ENCODE peak calls at places on chromosome 9, in four cellular contexts. O is HEK293T, J is GM12878, H is K562. Z is an unnamed sample.

GRCh38 chr9:125749951-125750655 is 2.9 kb downstream of the PBX3 start:
- DNase-seq in O (no peak), J (no peak), H (no peak), Z (peak; percentile 62)

GRCh38 chr9:71146511-71146910 is 25.1 kb upstream of the TRPM3 start:
- DNase-seq in O (no peak), J (no peak), H (no peak), Z (no peak)

GRCh38 chr9:1051286-1052118 is 1.3 kb downstream of the DMRT2 start:
- DNase-seq in O (peak; percentile 10), J (no peak), H (no peak), Z (no peak)

GRCh38 chr9:93025736-93026135 is 32.8 kb upstream of the SUSD3 start:
- DNase-seq in O (no peak), J (no peak), H (no peak), Z (no peak)

GRCh38 chr9:99873943-99874584 is 32.4 kb upstream of the STX17 start:
- DNase-seq in O (no peak), J (no peak), H (no peak), Z (no peak)

GRCh38 chr9:109198736-109199384 is 31.8 kb upstream of the FRRS1L start:
- DNase-seq in O (no peak), J (no peak), H (peak; percentile 40), Z (no peak)

GRCh38 chr9:88590558-88591146 is 55.7 kb downstream of the NXNL2 start:
- DNase-seq in O (no peak), J (no peak), H (no peak), Z (peak; percentile 6)

GRCh38 chr9:16333697-16334096 is 536.8 kb downstream of the BNC2 start:
- DNase-seq in O (no peak), J (no peak), H (no peak), Z (no peak)

GRCh38 chr9:96232539-96233241 is 69.3 kb downstream of the HSD17B3 start:
- DNase-seq in O (peak; percentile 67), J (no peak), H (peak; percentile 39), Z (peak; percentile 41)

GRCh38 chr9:34375901-34376595 is 650 bp downstream of the MYORG start:
- DNase-seq in O (peak; percentile 50), J (no peak), H (peak; percentile 48), Z (peak; percentile 69)

GRCh38 chr9:110767559-110768063 is 99.0 kb downstream of the MUSK start:
- DNase-seq in O (no peak), J (no peak), H (no peak), Z (no peak)

DNA sequence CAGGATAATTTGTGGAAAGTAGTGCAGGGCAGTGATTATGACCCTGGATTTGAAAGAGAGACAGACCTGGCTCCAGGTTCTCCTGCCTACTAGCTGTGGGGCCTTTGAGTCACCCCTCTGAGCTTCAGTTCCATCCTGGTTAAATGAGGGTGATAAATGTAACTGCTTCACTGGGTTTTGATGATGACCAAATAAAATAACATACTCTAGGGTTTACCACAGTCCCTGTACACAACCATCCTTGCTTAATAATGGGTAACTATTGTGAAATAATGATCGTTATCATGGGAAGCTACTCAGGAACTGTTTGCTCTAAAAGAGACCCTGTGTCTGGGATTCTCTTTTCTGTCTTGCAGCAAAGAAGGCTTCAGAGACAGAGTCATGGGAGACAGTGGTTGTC is 23.7 kb downstream of the AKNA start:
- DNase-seq in O (no peak), J (no peak), H (no peak), Z (peak; percentile 57)
- TF ChIP-seq FOXM1 in O (no peak), J (no peak), H (no peak), Z (no peak)

GRCh38 chr9:133587466-133587865 is 21.7 kb downstream of the FAM163B start:
- DNase-seq in O (no peak), J (no peak), H (no peak), Z (no peak)

GRCh38 chr9:133590231-133590855 is 18.8 kb downstream of the FAM163B start:
- DNase-seq in O (no peak), J (no peak), H (no peak), Z (no peak)

GRCh38 chr9:133591116-133591910 is 17.9 kb downstream of the FAM163B start:
- DNase-seq in O (no peak), J (no peak), H (no peak), Z (no peak)

GRCh38 chr9:133591985-133592384 is 17.2 kb downstream of the FAM163B start:
- DNase-seq in O (no peak), J (no peak), H (no peak), Z (no peak)

DNA sequence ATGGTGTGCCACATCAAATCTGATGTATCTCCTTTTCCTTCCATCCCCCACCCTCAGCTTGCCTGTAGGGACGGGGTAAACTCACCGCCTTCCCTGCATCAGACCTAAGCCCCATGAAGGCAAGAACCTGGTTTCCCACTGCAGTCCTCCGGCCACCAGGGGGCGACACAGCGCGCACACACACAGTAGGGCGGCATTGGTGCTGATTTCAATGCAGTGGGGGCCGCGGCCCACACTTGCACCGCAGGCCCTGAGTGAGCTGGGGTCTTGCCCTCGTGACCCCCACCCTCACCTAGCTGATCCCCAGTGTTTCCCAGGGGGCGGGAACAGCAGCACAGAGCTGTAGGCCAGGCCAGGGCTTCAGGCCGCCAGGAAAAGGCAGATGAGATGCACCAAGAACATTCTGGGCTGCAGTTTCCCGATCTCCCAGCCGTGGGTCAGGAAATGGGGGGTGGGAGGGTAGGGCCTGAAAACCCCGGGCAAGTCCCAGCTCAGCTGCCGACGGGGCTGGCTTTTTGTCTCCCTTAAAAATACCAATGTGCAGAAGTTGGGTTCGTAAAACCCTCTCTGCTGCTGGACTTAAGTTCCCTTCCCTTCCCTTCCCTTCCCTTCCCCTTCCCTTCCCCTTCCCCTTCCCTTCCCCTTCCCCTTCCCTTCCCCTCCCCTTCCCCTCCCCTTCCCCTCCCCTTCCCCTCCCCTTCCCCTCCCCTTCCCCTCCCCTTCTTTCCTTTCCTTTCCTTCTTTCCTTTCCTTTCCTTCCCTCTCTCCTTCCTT is 19.5 kb downstream of the FAM163B start:
- DNase-seq in O (peak; percentile 57), J (no peak), H (peak; percentile 61), Z (no peak)
- TF ChIP-seq FOXM1 in O (no peak), J (no peak), H (no peak), Z (no peak)

GRCh38 chr9:115208503-115208902 is 90.5 kb upstream of the TNC start:
- DNase-seq in O (no peak), J (no peak), H (no peak), Z (no peak)
- TF ChIP-seq FOXM1 in O (no peak), J (no peak), H (no peak), Z (no peak)

DNA sequence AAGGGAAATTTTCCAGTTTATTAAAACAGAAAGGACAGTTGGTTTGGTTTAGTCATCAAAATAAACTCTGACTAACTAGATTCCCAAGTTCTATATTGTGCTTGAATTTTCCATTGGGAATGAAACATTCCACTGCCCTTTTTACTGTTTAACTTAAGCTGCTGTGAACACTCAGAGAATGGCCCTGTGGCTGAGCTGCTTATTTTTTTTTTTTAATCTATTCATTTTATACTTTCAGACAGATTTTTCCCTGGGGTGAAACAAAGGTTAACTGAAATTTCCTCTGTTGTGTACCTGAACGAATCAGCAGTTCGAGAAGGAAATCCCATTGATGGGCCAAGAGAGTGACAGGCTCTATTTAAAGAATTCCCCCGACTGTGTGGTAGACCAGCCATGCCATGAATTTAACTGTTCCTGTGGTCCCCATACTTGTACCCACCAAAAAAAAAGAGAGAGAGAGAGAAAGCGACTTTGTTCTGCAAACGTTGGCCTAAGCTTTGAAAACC is 138.7 kb upstream of the GRHPR start:
- DNase-seq in O (no peak), J (peak; percentile 72), H (no peak), Z (peak; percentile 4)
- TF ChIP-seq FOXM1 in O (no peak), J (peak; percentile 58), H (no peak), Z (no peak)

DNA sequence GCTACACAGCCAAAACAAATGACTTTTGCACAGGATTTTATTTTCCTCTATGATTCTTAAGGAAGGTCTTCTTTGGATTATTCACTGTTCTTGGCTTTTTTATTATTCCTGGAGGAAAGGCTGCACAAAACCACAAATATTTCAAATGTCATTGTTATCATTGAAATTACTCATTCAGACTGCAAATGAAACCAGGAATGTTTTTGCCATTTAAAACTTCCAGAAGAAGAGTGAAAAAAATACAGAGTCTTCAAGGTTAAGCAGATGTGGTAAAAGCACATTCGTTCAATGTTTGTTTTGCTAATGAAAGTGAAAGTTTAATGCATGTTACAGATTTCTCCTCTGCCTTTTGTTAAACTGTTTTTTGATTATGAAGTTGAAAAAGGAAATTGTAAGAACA is 238.2 kb downstream of the TLE4 start:
- DNase-seq in O (no peak), J (no peak), H (no peak), Z (no peak)
- TF ChIP-seq FOXM1 in O (no peak), J (no peak), H (no peak), Z (no peak)

DNA sequence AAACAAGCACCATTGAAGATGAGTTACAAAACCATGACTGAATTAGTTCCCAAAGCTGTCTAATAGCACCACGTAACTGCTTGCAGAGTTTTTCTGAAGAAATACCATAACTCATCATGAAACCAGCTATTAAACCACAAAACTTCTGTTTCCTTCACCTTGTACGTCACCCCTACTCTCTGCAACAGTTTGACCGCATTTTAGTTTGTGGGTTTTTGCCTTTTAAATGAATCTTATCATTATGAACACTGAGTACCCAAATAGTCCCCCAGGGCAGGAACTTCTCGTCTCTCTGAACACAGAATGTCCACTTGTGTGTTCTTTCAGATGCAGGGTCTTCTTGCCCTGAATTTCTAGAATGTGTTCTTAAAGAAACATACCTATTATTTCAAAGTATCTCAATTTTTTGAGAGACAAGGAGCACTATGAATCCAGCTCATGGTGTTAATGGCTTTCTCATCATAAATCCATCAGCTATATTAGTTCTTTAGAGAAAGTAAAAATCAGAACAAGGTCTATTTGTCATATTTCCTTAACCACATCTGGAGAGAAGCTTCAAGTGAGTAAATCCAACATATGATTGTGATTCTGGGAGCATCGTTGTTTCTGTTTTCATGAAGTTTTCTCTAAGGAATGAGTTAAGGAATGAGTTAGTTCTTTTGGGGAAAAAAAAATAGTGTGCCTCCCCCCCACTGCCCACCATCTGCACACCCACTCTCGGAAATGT is 210.5 kb downstream of the AUH start:
- DNase-seq in O (no peak), J (peak; percentile 72), H (no peak), Z (no peak)
- TF ChIP-seq FOXM1 in O (no peak), J (peak; percentile 97), H (no peak), Z (no peak)

GRCh38 chr9:130498298-130498917 is 53.6 kb downstream of the ASS1 start:
- DNase-seq in O (no peak), J (no peak), H (peak; percentile 53), Z (peak; percentile 26)
- TF ChIP-seq FOXM1 in O (no peak), J (no peak), H (no peak), Z (no peak)

GRCh38 chr9:4413856-4414255 is 76.4 kb upstream of the SLC1A1 start:
- DNase-seq in O (no peak), J (no peak), H (no peak), Z (no peak)
- TF ChIP-seq FOXM1 in O (no peak), J (no peak), H (no peak), Z (no peak)

GRCh38 chr9:121753802-121754654 is 102.6 kb downstream of the DAB2IP start:
- DNase-seq in O (no peak), J (no peak), H (no peak), Z (no peak)

GRCh38 chr9:121751686-121752445 is 100.4 kb downstream of the DAB2IP start:
- DNase-seq in O (no peak), J (no peak), H (no peak), Z (no peak)

GRCh38 chr9:121750715-121751623 is 99.5 kb downstream of the DAB2IP start:
- DNase-seq in O (no peak), J (no peak), H (no peak), Z (peak; percentile 93)

GRCh38 chr9:121754655-121755436 is 103.4 kb downstream of the DAB2IP start:
- DNase-seq in O (no peak), J (no peak), H (no peak), Z (no peak)

GRCh38 chr9:121752929-121753328 is 101.5 kb downstream of the DAB2IP start:
- DNase-seq in O (no peak), J (no peak), H (no peak), Z (no peak)
- TF ChIP-seq FOXM1 in O (no peak), J (no peak), H (no peak), Z (no peak)

GRCh38 chr9:72440383-72440782 is 75.4 kb upstream of the ZFAND5 start:
- DNase-seq in O (no peak), J (no peak), H (no peak), Z (no peak)
- TF ChIP-seq FOXM1 in O (no peak), J (no peak), H (no peak), Z (no peak)

Z was measured in HepG2.